ENCODE peak calls at places on chromosomes 11 and 22, in seven cellular contexts. One of them, this sample, is unnamed.

GRCh38 chr11:47057374-47057773 is 119.3 kb downstream of the ARFGAP2 start:
- DNase-seq in activated CD8-positive, alpha-beta memory T cell treated with anti-CD3 and anti-CD28 coated beads for 24 hours: no peak
- DNase-seq in naive B cell: no peak
- DNase-seq in fibroblast of gingiva: no peak
- DNase-seq in stromal cell of bone marrow: no peak
- DNase-seq in C1 segment of cervical spinal cord: no peak
- DNase-seq in cardiac muscle cell: peak
- DNase-seq in this sample: no peak

GRCh38 chr11:99934008-99934407 is 753.1 kb upstream of the ARHGAP42 start:
- DNase-seq in naive B cell: no peak
- DNase-seq in activated CD8-positive, alpha-beta memory T cell treated with anti-CD3 and anti-CD28 coated beads for 24 hours: no peak
- DNase-seq in C1 segment of cervical spinal cord: no peak
- DNase-seq in cardiac muscle cell: peak
- DNase-seq in fibroblast of gingiva: no peak
- DNase-seq in stromal cell of bone marrow: no peak
- DNase-seq in this sample: no peak

GRCh38 chr11:42770444-42771065 is 541.2 kb upstream of the API5 start:
- DNase-seq in activated CD8-positive, alpha-beta memory T cell treated with anti-CD3 and anti-CD28 coated beads for 24 hours: no peak
- DNase-seq in fibroblast of gingiva: no peak
- DNase-seq in naive B cell: no peak
- DNase-seq in stromal cell of bone marrow: peak
- DNase-seq in C1 segment of cervical spinal cord: no peak
- DNase-seq in cardiac muscle cell: peak
- DNase-seq in this sample: no peak

GRCh38 chr11:11985954-11986949 is 22.2 kb downstream of the DKK3 start:
- DNase-seq in cardiac muscle cell: no peak
- DNase-seq in C1 segment of cervical spinal cord: no peak
- DNase-seq in activated CD8-positive, alpha-beta memory T cell treated with anti-CD3 and anti-CD28 coated beads for 24 hours: no peak
- DNase-seq in naive B cell: no peak
- DNase-seq in fibroblast of gingiva: no peak
- DNase-seq in stromal cell of bone marrow: no peak
- DNase-seq in this sample: no peak

GRCh38 chr22:40491990-40492631 is 121.7 kb downstream of the SGSM3 start:
- DNase-seq in cardiac muscle cell: peak
- DNase-seq in C1 segment of cervical spinal cord: peak
- DNase-seq in fibroblast of gingiva: peak
- DNase-seq in stromal cell of bone marrow: peak
- DNase-seq in activated CD8-positive, alpha-beta memory T cell treated with anti-CD3 and anti-CD28 coated beads for 24 hours: no peak
- DNase-seq in naive B cell: peak
- DNase-seq in this sample: no peak

GRCh38 chr11:63553759-63554158 is 9.4 kb downstream of the PLAAT2 start:
- DNase-seq in activated CD8-positive, alpha-beta memory T cell treated with anti-CD3 and anti-CD28 coated beads for 24 hours: peak
- DNase-seq in stromal cell of bone marrow: no peak
- DNase-seq in naive B cell: no peak
- DNase-seq in fibroblast of gingiva: no peak
- DNase-seq in C1 segment of cervical spinal cord: no peak
- DNase-seq in cardiac muscle cell: peak
- DNase-seq in this sample: no peak

GRCh38 chr22:40345271-40345670 is 1.0 kb upstream of the ADSL start:
- DNase-seq in activated CD8-positive, alpha-beta memory T cell treated with anti-CD3 and anti-CD28 coated beads for 24 hours: no peak
- DNase-seq in stromal cell of bone marrow: no peak
- DNase-seq in naive B cell: no peak
- DNase-seq in C1 segment of cervical spinal cord: no peak
- DNase-seq in cardiac muscle cell: peak
- DNase-seq in fibroblast of gingiva: no peak
- DNase-seq in this sample: no peak

GRCh38 chr22:43421914-43422615 is 10.3 kb downstream of the MPPED1 start:
- DNase-seq in naive B cell: no peak
- DNase-seq in fibroblast of gingiva: no peak
- DNase-seq in activated CD8-positive, alpha-beta memory T cell treated with anti-CD3 and anti-CD28 coated beads for 24 hours: no peak
- DNase-seq in cardiac muscle cell: no peak
- DNase-seq in C1 segment of cervical spinal cord: no peak
- DNase-seq in stromal cell of bone marrow: no peak
- DNase-seq in this sample: no peak

GRCh38 chr22:36323182-36323854 is 64.4 kb downstream of the MYH9 start:
- DNase-seq in stromal cell of bone marrow: peak
- DNase-seq in fibroblast of gingiva: peak
- DNase-seq in naive B cell: no peak
- DNase-seq in cardiac muscle cell: peak
- DNase-seq in C1 segment of cervical spinal cord: peak
- DNase-seq in activated CD8-positive, alpha-beta memory T cell treated with anti-CD3 and anti-CD28 coated beads for 24 hours: no peak
- DNase-seq in this sample: no peak

GRCh38 chr11:9947231-9947864 is 283.5 kb downstream of the SWAP70 start:
- DNase-seq in cardiac muscle cell: no peak
- DNase-seq in C1 segment of cervical spinal cord: no peak
- DNase-seq in fibroblast of gingiva: no peak
- DNase-seq in activated CD8-positive, alpha-beta memory T cell treated with anti-CD3 and anti-CD28 coated beads for 24 hours: no peak
- DNase-seq in naive B cell: no peak
- DNase-seq in stromal cell of bone marrow: no peak
- DNase-seq in this sample: no peak

GRCh38 chr11:27672836-27673464 is 27.3 kb downstream of the BDNF start:
- DNase-seq in cardiac muscle cell: no peak
- DNase-seq in naive B cell: no peak
- DNase-seq in C1 segment of cervical spinal cord: no peak
- DNase-seq in fibroblast of gingiva: no peak
- DNase-seq in activated CD8-positive, alpha-beta memory T cell treated with anti-CD3 and anti-CD28 coated beads for 24 hours: no peak
- DNase-seq in stromal cell of bone marrow: peak
- DNase-seq in this sample: no peak

GRCh38 chr11:86799680-86800075 is 664 bp upstream of the PRSS23 start:
- DNase-seq in cardiac muscle cell: no peak
- DNase-seq in activated CD8-positive, alpha-beta memory T cell treated with anti-CD3 and anti-CD28 coated beads for 24 hours: no peak
- DNase-seq in C1 segment of cervical spinal cord: no peak
- DNase-seq in stromal cell of bone marrow: no peak
- DNase-seq in naive B cell: no peak
- DNase-seq in fibroblast of gingiva: no peak
- DNase-seq in this sample: no peak

GRCh38 chr11:42225664-42226063 is 766.2 kb upstream of the LRRC4C start:
- DNase-seq in C1 segment of cervical spinal cord: no peak
- DNase-seq in stromal cell of bone marrow: no peak
- DNase-seq in fibroblast of gingiva: no peak
- DNase-seq in activated CD8-positive, alpha-beta memory T cell treated with anti-CD3 and anti-CD28 coated beads for 24 hours: no peak
- DNase-seq in cardiac muscle cell: no peak
- DNase-seq in naive B cell: no peak
- DNase-seq in this sample: no peak

GRCh38 chr11:72589802-72590761 is 84.1 kb downstream of the PDE2A start:
- DNase-seq in fibroblast of gingiva: no peak
- DNase-seq in stromal cell of bone marrow: no peak
- DNase-seq in C1 segment of cervical spinal cord: no peak
- DNase-seq in naive B cell: peak
- DNase-seq in activated CD8-positive, alpha-beta memory T cell treated with anti-CD3 and anti-CD28 coated beads for 24 hours: peak
- DNase-seq in cardiac muscle cell: peak
- DNase-seq in this sample: no peak

GRCh38 chr11:79971255-79971654 is 530.4 kb upstream of the TENM4 start:
- DNase-seq in C1 segment of cervical spinal cord: no peak
- DNase-seq in naive B cell: no peak
- DNase-seq in fibroblast of gingiva: no peak
- DNase-seq in cardiac muscle cell: no peak
- DNase-seq in stromal cell of bone marrow: no peak
- DNase-seq in activated CD8-positive, alpha-beta memory T cell treated with anti-CD3 and anti-CD28 coated beads for 24 hours: no peak
- DNase-seq in this sample: no peak

GRCh38 chr11:84019576-84020194 is 733.5 kb upstream of the CCDC90B start:
- DNase-seq in naive B cell: no peak
- DNase-seq in activated CD8-positive, alpha-beta memory T cell treated with anti-CD3 and anti-CD28 coated beads for 24 hours: no peak
- DNase-seq in stromal cell of bone marrow: peak
- DNase-seq in fibroblast of gingiva: no peak
- DNase-seq in C1 segment of cervical spinal cord: no peak
- DNase-seq in cardiac muscle cell: peak
- DNase-seq in this sample: no peak

GRCh38 chr11:27557223-27557622 is 50.7 kb upstream of the LIN7C start:
- DNase-seq in C1 segment of cervical spinal cord: no peak
- DNase-seq in activated CD8-positive, alpha-beta memory T cell treated with anti-CD3 and anti-CD28 coated beads for 24 hours: no peak
- DNase-seq in fibroblast of gingiva: no peak
- DNase-seq in naive B cell: no peak
- DNase-seq in stromal cell of bone marrow: no peak
- DNase-seq in cardiac muscle cell: peak
- DNase-seq in this sample: no peak

GRCh38 chr11:74371269-74372039 is 26.8 kb downstream of the PGM2L1 start:
- DNase-seq in stromal cell of bone marrow: no peak
- DNase-seq in cardiac muscle cell: peak
- DNase-seq in fibroblast of gingiva: peak
- DNase-seq in activated CD8-positive, alpha-beta memory T cell treated with anti-CD3 and anti-CD28 coated beads for 24 hours: no peak
- DNase-seq in C1 segment of cervical spinal cord: no peak
- DNase-seq in naive B cell: no peak
- DNase-seq in this sample: no peak

GRCh38 chr11:69413993-69414392 is 67.5 kb upstream of the LINC01488 start:
- DNase-seq in activated CD8-positive, alpha-beta memory T cell treated with anti-CD3 and anti-CD28 coated beads for 24 hours: no peak
- DNase-seq in stromal cell of bone marrow: no peak
- DNase-seq in C1 segment of cervical spinal cord: no peak
- DNase-seq in naive B cell: no peak
- DNase-seq in cardiac muscle cell: no peak
- DNase-seq in fibroblast of gingiva: no peak
- DNase-seq in this sample: no peak

GRCh38 chr22:29370556-29370955 is 17.8 kb downstream of the AP1B1 start:
- DNase-seq in stromal cell of bone marrow: no peak
- DNase-seq in cardiac muscle cell: no peak
- DNase-seq in fibroblast of gingiva: no peak
- DNase-seq in C1 segment of cervical spinal cord: no peak
- DNase-seq in activated CD8-positive, alpha-beta memory T cell treated with anti-CD3 and anti-CD28 coated beads for 24 hours: no peak
- DNase-seq in naive B cell: no peak
- DNase-seq in this sample: no peak

GRCh38 chr11:70662691-70663098 is 264.4 kb downstream of the CTTN start:
- DNase-seq in stromal cell of bone marrow: no peak
- DNase-seq in activated CD8-positive, alpha-beta memory T cell treated with anti-CD3 and anti-CD28 coated beads for 24 hours: no peak
- DNase-seq in C1 segment of cervical spinal cord: no peak
- DNase-seq in naive B cell: no peak
- DNase-seq in fibroblast of gingiva: no peak
- DNase-seq in cardiac muscle cell: no peak
- DNase-seq in this sample: no peak

GRCh38 chr11:43738600-43739409 is 58.3 kb downstream of the HSD17B12 start:
- DNase-seq in activated CD8-positive, alpha-beta memory T cell treated with anti-CD3 and anti-CD28 coated beads for 24 hours: no peak
- DNase-seq in fibroblast of gingiva: peak
- DNase-seq in naive B cell: no peak
- DNase-seq in cardiac muscle cell: peak
- DNase-seq in stromal cell of bone marrow: peak
- DNase-seq in C1 segment of cervical spinal cord: no peak
- DNase-seq in this sample: no peak

GRCh38 chr22:28820885-28821284 is 20.5 kb upstream of the XBP1 start:
- DNase-seq in naive B cell: no peak
- DNase-seq in C1 segment of cervical spinal cord: no peak
- DNase-seq in activated CD8-positive, alpha-beta memory T cell treated with anti-CD3 and anti-CD28 coated beads for 24 hours: no peak
- DNase-seq in cardiac muscle cell: no peak
- DNase-seq in fibroblast of gingiva: no peak
- DNase-seq in stromal cell of bone marrow: no peak
- DNase-seq in this sample: no peak

GRCh38 chr11:101974255-101974654 is 57.9 kb upstream of the ANGPTL5 start:
- DNase-seq in cardiac muscle cell: peak
- DNase-seq in stromal cell of bone marrow: peak
- DNase-seq in naive B cell: no peak
- DNase-seq in C1 segment of cervical spinal cord: no peak
- DNase-seq in fibroblast of gingiva: peak
- DNase-seq in activated CD8-positive, alpha-beta memory T cell treated with anti-CD3 and anti-CD28 coated beads for 24 hours: no peak
- DNase-seq in this sample: no peak

GRCh38 chr11:37830532-37830931 is 1232.5 kb upstream of the RAG2 start:
- DNase-seq in cardiac muscle cell: no peak
- DNase-seq in naive B cell: no peak
- DNase-seq in stromal cell of bone marrow: no peak
- DNase-seq in activated CD8-positive, alpha-beta memory T cell treated with anti-CD3 and anti-CD28 coated beads for 24 hours: no peak
- DNase-seq in fibroblast of gingiva: no peak
- DNase-seq in C1 segment of cervical spinal cord: no peak
- DNase-seq in this sample: no peak

GRCh38 chr11:63282579-63282978 is 39.2 kb upstream of the SLC22A25 start:
- DNase-seq in cardiac muscle cell: no peak
- DNase-seq in activated CD8-positive, alpha-beta memory T cell treated with anti-CD3 and anti-CD28 coated beads for 24 hours: no peak
- DNase-seq in C1 segment of cervical spinal cord: no peak
- DNase-seq in stromal cell of bone marrow: no peak
- DNase-seq in fibroblast of gingiva: no peak
- DNase-seq in naive B cell: no peak
- DNase-seq in this sample: no peak

GRCh38 chr11:35235944-35236666 is 97.1 kb downstream of the CD44 start:
- DNase-seq in fibroblast of gingiva: peak
- DNase-seq in C1 segment of cervical spinal cord: no peak
- DNase-seq in cardiac muscle cell: no peak
- DNase-seq in stromal cell of bone marrow: no peak
- DNase-seq in naive B cell: no peak
- DNase-seq in activated CD8-positive, alpha-beta memory T cell treated with anti-CD3 and anti-CD28 coated beads for 24 hours: no peak
- DNase-seq in this sample: peak

GRCh38 chr11:60705895-60706294 is 6.5 kb downstream of the MS4A8 start:
- DNase-seq in naive B cell: no peak
- DNase-seq in stromal cell of bone marrow: no peak
- DNase-seq in fibroblast of gingiva: no peak
- DNase-seq in activated CD8-positive, alpha-beta memory T cell treated with anti-CD3 and anti-CD28 coated beads for 24 hours: no peak
- DNase-seq in cardiac muscle cell: no peak
- DNase-seq in C1 segment of cervical spinal cord: no peak
- DNase-seq in this sample: no peak

GRCh38 chr11:17256512-17256911 is 20.0 kb upstream of the NUCB2 start:
- DNase-seq in cardiac muscle cell: peak
- DNase-seq in stromal cell of bone marrow: peak
- DNase-seq in activated CD8-positive, alpha-beta memory T cell treated with anti-CD3 and anti-CD28 coated beads for 24 hours: no peak
- DNase-seq in naive B cell: no peak
- DNase-seq in C1 segment of cervical spinal cord: no peak
- DNase-seq in fibroblast of gingiva: peak
- DNase-seq in this sample: no peak

GRCh38 chr11:85755285-85755684 is 55.7 kb downstream of the SYTL2 start:
- DNase-seq in stromal cell of bone marrow: no peak
- DNase-seq in activated CD8-positive, alpha-beta memory T cell treated with anti-CD3 and anti-CD28 coated beads for 24 hours: no peak
- DNase-seq in naive B cell: no peak
- DNase-seq in cardiac muscle cell: no peak
- DNase-seq in fibroblast of gingiva: no peak
- DNase-seq in C1 segment of cervical spinal cord: no peak
- DNase-seq in this sample: no peak

GRCh38 chr11:2525941-2526807 is 81.4 kb downstream of the KCNQ1 start:
- DNase-seq in naive B cell: no peak
- DNase-seq in fibroblast of gingiva: no peak
- DNase-seq in activated CD8-positive, alpha-beta memory T cell treated with anti-CD3 and anti-CD28 coated beads for 24 hours: peak
- DNase-seq in cardiac muscle cell: no peak
- DNase-seq in C1 segment of cervical spinal cord: no peak
- DNase-seq in stromal cell of bone marrow: no peak
- DNase-seq in this sample: peak

GRCh38 chr11:1654388-1655167 is 25.0 kb downstream of the KRTAP5-5 start:
- DNase-seq in stromal cell of bone marrow: no peak
- DNase-seq in naive B cell: no peak
- DNase-seq in cardiac muscle cell: peak
- DNase-seq in activated CD8-positive, alpha-beta memory T cell treated with anti-CD3 and anti-CD28 coated beads for 24 hours: no peak
- DNase-seq in fibroblast of gingiva: no peak
- DNase-seq in C1 segment of cervical spinal cord: no peak
- DNase-seq in this sample: no peak

This sample was measured in RWPE2.